ENCODE peak calls at places on chromosome 12, in eight cellular contexts. J is DMS79; T is C1 segment of cervical spinal cord; D is GM13976; H is A549; Y is GM03348; M is HEK293T; I is activated CD4-positive, alpha-beta T cell treated with anti-CD3 and anti-CD28 coated beads for 48 hours. V is an unnamed sample.

GRCh38 chr12:24964342-24964741 is 15.4 kb upstream of the BCAT1 start:
- DNase-seq in I (no peak), J (no peak), T (no peak), Y (no peak), H (no peak), M (no peak), D (no peak), V (no peak)

GRCh38 chr12:100661300-100661951 is 87.9 kb downstream of the GAS2L3 start:
- DNase-seq in J (no peak), M (no peak), T (no peak), D (peak; percentile 23), I (no peak), Y (peak; percentile 17), H (no peak), V (peak; percentile 12)

GRCh38 chr12:111393700-111394275 is 11.9 kb upstream of the SH2B3 start:
- DNase-seq in I (no peak), J (no peak), Y (no peak), D (peak; percentile 6), H (no peak), M (no peak), T (peak; percentile 31), V (no peak)

GRCh38 chr12:121800694-121801600 is 2.9 kb upstream of the SETD1B start:
- DNase-seq in J (peak; percentile 48), I (peak; percentile 82), Y (peak; percentile 82), H (no peak), M (peak; percentile 50), T (peak; percentile 72), D (no peak), V (peak; percentile 68)

GRCh38 chr12:41576925-41577324 is 388.8 kb downstream of the PDZRN4 start:
- DNase-seq in H (no peak), I (no peak), M (no peak), D (no peak), T (no peak), J (no peak), Y (no peak), V (no peak)

GRCh38 chr12:110351119-110351518 is 52.4 kb downstream of the ANAPC7 start:
- DNase-seq in Y (no peak), H (no peak), M (no peak), T (no peak), D (no peak), I (no peak), J (no peak), V (no peak)

GRCh38 chr12:132323171-132324010 is 6.0 kb downstream of the GALNT9 start:
- DNase-seq in I (peak; percentile 25), D (no peak), H (no peak), T (no peak), J (no peak), Y (no peak), M (no peak), V (no peak)

GRCh38 chr12:50458606-50459005 is 46.2 kb upstream of the DIP2B start:
- DNase-seq in T (no peak), J (no peak), H (no peak), D (no peak), Y (peak; percentile 28), M (no peak), I (no peak), V (no peak)

GRCh38 chr12:100326208-100326607 is 30.7 kb upstream of the SLC17A8 start:
- DNase-seq in T (no peak), J (no peak), D (no peak), M (no peak), H (no peak), Y (no peak), I (no peak), V (no peak)

GRCh38 chr12:53131844-53132243 is 28.6 kb downstream of the SOAT2 start:
- DNase-seq in M (no peak), J (no peak), D (no peak), Y (no peak), T (no peak), H (no peak), I (no peak), V (no peak)

GRCh38 chr12:42969357-42969756 is 379.8 kb upstream of the PRICKLE1 start:
- DNase-seq in M (no peak), I (no peak), H (no peak), J (no peak), Y (no peak), D (no peak), T (no peak), V (no peak)

GRCh38 chr12:123132951-123133619 is 17.8 kb downstream of the PITPNM2 start:
- DNase-seq in T (no peak), M (no peak), J (peak; percentile 83), I (no peak), H (no peak), Y (no peak), D (no peak), V (no peak)

GRCh38 chr12:47219243-47219642 is 139.5 kb upstream of the AMIGO2 start:
- DNase-seq in J (no peak), M (no peak), H (peak; percentile 47), D (no peak), I (no peak), Y (peak; percentile 27), T (no peak), V (no peak)

GRCh38 chr12:57516617-57517153 is 3.6 kb downstream of the DDIT3 start:
- DNase-seq in H (no peak), J (no peak), Y (no peak), I (no peak), M (no peak), D (no peak), T (no peak), V (no peak)

GRCh38 chr12:22318122-22318737 is 16.3 kb downstream of the ST8SIA1 start:
- DNase-seq in D (no peak), J (no peak), I (no peak), M (no peak), T (no peak), Y (peak; percentile 32), H (no peak), V (no peak)

GRCh38 chr12:124442772-124443445 is 124.5 kb downstream of the NCOR2 start:
- DNase-seq in I (no peak), H (no peak), T (peak; percentile 32), D (no peak), J (no peak), M (no peak), Y (peak; percentile 84), V (no peak)

GRCh38 chr12:105742567-105742874 is 396.2 kb downstream of the NUAK1 start:
- DNase-seq in J (no peak), M (no peak), D (no peak), Y (no peak), T (no peak), I (no peak), H (no peak), V (no peak)

GRCh38 chr12:25052191-25053020 is 103.5 kb upstream of the BCAT1 start:
- DNase-seq in T (no peak), M (no peak), I (peak; percentile 27), H (no peak), D (peak; percentile 45), J (no peak), Y (no peak), V (peak; percentile 53)

V was measured in GM20000.